ENCODE peak calls at places on chromosome 19, in ten cellular contexts. One of them, this sample, is unnamed.

GRCh38 chr19:18167011-18167410 is 6.6 kb upstream of the IFI30 start:
- DNase-seq in thoracic aorta: no peak
- DNase-seq in neural progenitor cell: no peak
- DNase-seq in heart right ventricle: no peak
- DNase-seq in nephron progenitor cell: no peak
- DNase-seq in dorsolateral prefrontal cortex: no peak
- DNase-seq in neural crest cell: no peak
- DNase-seq in endodermal cell: no peak
- DNase-seq in K562: no peak
- DNase-seq in HL-60: no peak
- DNase-seq in this sample: no peak

GRCh38 chr19:57583521-57584416 is at the start of gene ZIK1:
- DNase-seq in thoracic aorta: peak; percentile 43
- DNase-seq in neural progenitor cell: peak; percentile 99
- DNase-seq in heart right ventricle: peak; percentile 88
- DNase-seq in nephron progenitor cell: peak; percentile 84
- DNase-seq in dorsolateral prefrontal cortex: peak; percentile 90
- DNase-seq in neural crest cell: peak; percentile 82
- DNase-seq in endodermal cell: peak; percentile 98
- DNase-seq in K562: peak; percentile 63
- DNase-seq in HL-60: peak; percentile 91
- DNase-seq in this sample: peak; percentile 79

GRCh38 chr19:19464339-19465098 is 50.8 kb downstream of the TSSK6 start:
- DNase-seq in thoracic aorta: no peak
- DNase-seq in neural progenitor cell: peak; percentile 83
- DNase-seq in heart right ventricle: no peak
- DNase-seq in nephron progenitor cell: no peak
- DNase-seq in dorsolateral prefrontal cortex: no peak
- DNase-seq in neural crest cell: peak; percentile 30
- DNase-seq in endodermal cell: peak; percentile 69
- DNase-seq in K562: no peak
- DNase-seq in HL-60: no peak
- DNase-seq in this sample: no peak

GRCh38 chr19:32404213-32404938 is 1.2 kb upstream of the DPY19L3 start:
- DNase-seq in thoracic aorta: no peak
- DNase-seq in neural progenitor cell: peak; percentile 78
- DNase-seq in heart right ventricle: no peak
- DNase-seq in nephron progenitor cell: no peak
- DNase-seq in dorsolateral prefrontal cortex: no peak
- DNase-seq in neural crest cell: no peak
- DNase-seq in endodermal cell: peak; percentile 59
- DNase-seq in K562: no peak
- DNase-seq in HL-60: peak; percentile 16
- DNase-seq in this sample: no peak

GRCh38 chr19:3366761-3367571 is 583 bp downstream of the NFIC start:
- DNase-seq in thoracic aorta: no peak
- DNase-seq in neural progenitor cell: peak; percentile 65
- DNase-seq in heart right ventricle: peak; percentile 63
- DNase-seq in nephron progenitor cell: peak; percentile 35
- DNase-seq in dorsolateral prefrontal cortex: no peak
- DNase-seq in neural crest cell: no peak
- DNase-seq in endodermal cell: peak; percentile 75
- DNase-seq in K562: peak; percentile 81
- DNase-seq in HL-60: peak; percentile 74
- DNase-seq in this sample: no peak

GRCh38 chr19:47228168-47228936 is 2.6 kb downstream of the BBC3 start:
- DNase-seq in thoracic aorta: no peak
- DNase-seq in neural progenitor cell: peak; percentile 64
- DNase-seq in heart right ventricle: peak; percentile 47
- DNase-seq in nephron progenitor cell: no peak
- DNase-seq in dorsolateral prefrontal cortex: no peak
- DNase-seq in neural crest cell: no peak
- DNase-seq in endodermal cell: peak; percentile 80
- DNase-seq in K562: peak; percentile 66
- DNase-seq in HL-60: peak; percentile 46
- DNase-seq in this sample: peak; percentile 60

GRCh38 chr19:18464646-18465045 is 26.7 kb upstream of the ISYNA1 start:
- DNase-seq in thoracic aorta: peak; percentile 61
- DNase-seq in neural progenitor cell: no peak
- DNase-seq in heart right ventricle: peak; percentile 76
- DNase-seq in nephron progenitor cell: no peak
- DNase-seq in dorsolateral prefrontal cortex: peak; percentile 60
- DNase-seq in neural crest cell: no peak
- DNase-seq in endodermal cell: no peak
- DNase-seq in K562: no peak
- DNase-seq in HL-60: no peak
- DNase-seq in this sample: no peak

GRCh38 chr19:741506-742131 is 9.3 kb upstream of the MISP start:
- DNase-seq in thoracic aorta: no peak
- DNase-seq in neural progenitor cell: peak; percentile 70
- DNase-seq in heart right ventricle: no peak
- DNase-seq in nephron progenitor cell: no peak
- DNase-seq in dorsolateral prefrontal cortex: no peak
- DNase-seq in neural crest cell: no peak
- DNase-seq in endodermal cell: peak; percentile 83
- DNase-seq in K562: peak; percentile 65
- DNase-seq in HL-60: peak; percentile 42
- DNase-seq in this sample: no peak

GRCh38 chr19:47776568-47776967 is 1.9 kb upstream of the SELENOW start:
- DNase-seq in thoracic aorta: no peak
- DNase-seq in neural progenitor cell: no peak
- DNase-seq in heart right ventricle: no peak
- DNase-seq in nephron progenitor cell: no peak
- DNase-seq in dorsolateral prefrontal cortex: no peak
- DNase-seq in neural crest cell: no peak
- DNase-seq in endodermal cell: no peak
- DNase-seq in K562: no peak
- DNase-seq in HL-60: no peak
- DNase-seq in this sample: no peak

GRCh38 chr19:23461120-23461519 is 65.8 kb upstream of the ZNF91 start:
- DNase-seq in thoracic aorta: no peak
- DNase-seq in neural progenitor cell: no peak
- DNase-seq in heart right ventricle: no peak
- DNase-seq in nephron progenitor cell: no peak
- DNase-seq in dorsolateral prefrontal cortex: no peak
- DNase-seq in neural crest cell: no peak
- DNase-seq in endodermal cell: no peak
- DNase-seq in K562: no peak
- DNase-seq in HL-60: no peak
- DNase-seq in this sample: no peak

GRCh38 chr19:42282810-42283247 is 13.8 kb downstream of the CIC start:
- DNase-seq in thoracic aorta: no peak
- DNase-seq in neural progenitor cell: no peak
- DNase-seq in heart right ventricle: no peak
- DNase-seq in nephron progenitor cell: no peak
- DNase-seq in dorsolateral prefrontal cortex: no peak
- DNase-seq in neural crest cell: no peak
- DNase-seq in endodermal cell: peak; percentile 58
- DNase-seq in K562: peak; percentile 26
- DNase-seq in HL-60: no peak
- DNase-seq in this sample: peak; percentile 43

GRCh38 chr19:33933931-33934330 is 137.3 kb downstream of the KCTD15 start:
- DNase-seq in thoracic aorta: no peak
- DNase-seq in neural progenitor cell: no peak
- DNase-seq in heart right ventricle: no peak
- DNase-seq in nephron progenitor cell: no peak
- DNase-seq in dorsolateral prefrontal cortex: no peak
- DNase-seq in neural crest cell: no peak
- DNase-seq in endodermal cell: no peak
- DNase-seq in K562: no peak
- DNase-seq in HL-60: no peak
- DNase-seq in this sample: no peak

GRCh38 chr19:3343619-3344502 is 22.5 kb upstream of the NFIC start:
- DNase-seq in thoracic aorta: peak; percentile 85
- DNase-seq in neural progenitor cell: no peak
- DNase-seq in heart right ventricle: peak; percentile 76
- DNase-seq in nephron progenitor cell: no peak
- DNase-seq in dorsolateral prefrontal cortex: peak; percentile 57
- DNase-seq in neural crest cell: no peak
- DNase-seq in endodermal cell: peak; percentile 81
- DNase-seq in K562: peak; percentile 92
- DNase-seq in HL-60: peak; percentile 89
- DNase-seq in this sample: no peak

GRCh38 chr19:48417436-48417835 is 24.0 kb downstream of the GRIN2D start:
- DNase-seq in thoracic aorta: no peak
- DNase-seq in neural progenitor cell: no peak
- DNase-seq in heart right ventricle: no peak
- DNase-seq in nephron progenitor cell: no peak
- DNase-seq in dorsolateral prefrontal cortex: no peak
- DNase-seq in neural crest cell: no peak
- DNase-seq in endodermal cell: no peak
- DNase-seq in K562: no peak
- DNase-seq in HL-60: no peak
- DNase-seq in this sample: no peak

GRCh38 chr19:33997690-33998089 is 174.6 kb upstream of the LSM14A start:
- DNase-seq in thoracic aorta: no peak
- DNase-seq in neural progenitor cell: no peak
- DNase-seq in heart right ventricle: no peak
- DNase-seq in nephron progenitor cell: no peak
- DNase-seq in dorsolateral prefrontal cortex: no peak
- DNase-seq in neural crest cell: no peak
- DNase-seq in endodermal cell: no peak
- DNase-seq in K562: no peak
- DNase-seq in HL-60: no peak
- DNase-seq in this sample: no peak

DNA sequence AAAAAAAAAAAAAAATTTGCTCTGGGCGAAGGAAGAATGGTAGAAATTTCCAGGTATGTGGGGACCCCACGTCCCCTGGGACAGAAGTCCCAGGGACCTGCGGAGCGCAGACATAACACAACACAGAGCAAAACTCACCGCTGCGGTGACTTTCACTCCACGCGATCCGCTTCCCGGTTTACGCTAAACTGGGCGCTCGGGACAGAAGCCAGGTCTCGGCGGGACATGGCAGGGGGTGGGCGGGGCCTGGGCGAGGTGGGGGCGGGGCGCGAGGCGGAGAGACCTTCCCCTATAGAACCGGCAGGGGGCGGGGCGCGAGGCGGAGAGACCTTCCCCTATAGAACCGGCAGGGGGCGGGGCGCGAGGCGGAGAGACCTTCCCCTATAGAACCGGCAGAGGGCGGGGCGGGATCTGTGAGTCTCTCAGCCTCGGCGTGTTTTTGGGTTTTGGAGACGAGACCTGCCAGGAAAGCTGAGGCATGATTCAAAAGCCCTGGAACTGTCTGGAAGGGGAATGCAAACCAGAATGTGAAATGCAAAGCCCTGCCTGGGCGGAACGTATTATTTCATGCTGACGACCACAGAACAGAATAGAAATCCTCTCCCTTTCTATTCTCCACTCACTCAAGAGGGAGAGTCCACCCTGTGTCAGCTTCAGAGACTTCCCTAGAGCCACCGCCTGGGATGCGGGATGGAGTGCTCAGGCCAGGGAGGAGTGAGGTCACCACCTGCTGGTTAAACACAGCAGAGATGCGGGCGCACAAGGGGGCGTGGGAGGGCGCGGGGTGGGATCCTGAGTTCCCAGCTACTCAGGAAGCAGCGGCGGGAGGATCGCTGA is 20.2 kb upstream of the ERVV-1 start:
- DNase-seq in thoracic aorta: peak; percentile 69
- DNase-seq in neural progenitor cell: peak; percentile 96
- DNase-seq in heart right ventricle: peak; percentile 83
- DNase-seq in nephron progenitor cell: peak; percentile 90
- DNase-seq in dorsolateral prefrontal cortex: peak; percentile 47
- DNase-seq in neural crest cell: peak; percentile 83
- DNase-seq in endodermal cell: peak; percentile 91
- DNase-seq in K562: peak; percentile 88
- DNase-seq in HL-60: peak; percentile 86
- DNase-seq in this sample: peak; percentile 74
- TF ChIP-seq CTCF in thoracic aorta: peak; percentile 75
- TF ChIP-seq CTCF in neural progenitor cell: peak; percentile 72
- TF ChIP-seq CTCF in heart right ventricle: peak; percentile 77
- TF ChIP-seq CTCF in nephron progenitor cell: peak; percentile 57
- TF ChIP-seq CTCF in dorsolateral prefrontal cortex: peak; percentile 73
- TF ChIP-seq CTCF in neural crest cell: peak; percentile 87
- TF ChIP-seq CTCF in endodermal cell: peak; percentile 93
- TF ChIP-seq CTCF in K562: peak; percentile 61
- TF ChIP-seq CTCF in HL-60: peak; percentile 0
- TF ChIP-seq CTCF in this sample: peak; percentile 74

GRCh38 chr19:41263850-41264580 is at the start of gene HNRNPUL1:
- DNase-seq in thoracic aorta: peak; percentile 98
- DNase-seq in neural progenitor cell: peak; percentile 99
- DNase-seq in heart right ventricle: peak; percentile 97
- DNase-seq in nephron progenitor cell: peak; percentile 99
- DNase-seq in dorsolateral prefrontal cortex: peak; percentile 96
- DNase-seq in neural crest cell: peak; percentile 100
- DNase-seq in endodermal cell: peak; percentile 99
- DNase-seq in K562: peak; percentile 100
- DNase-seq in HL-60: peak; percentile 100
- DNase-seq in this sample: peak; percentile 99
- TF ChIP-seq CTCF in thoracic aorta: peak; percentile 13
- TF ChIP-seq CTCF in neural progenitor cell: peak; percentile 58
- TF ChIP-seq CTCF in heart right ventricle: no peak
- TF ChIP-seq CTCF in nephron progenitor cell: no peak
- TF ChIP-seq CTCF in dorsolateral prefrontal cortex: no peak
- TF ChIP-seq CTCF in neural crest cell: no peak
- TF ChIP-seq CTCF in endodermal cell: peak; percentile 58
- TF ChIP-seq CTCF in K562: peak; percentile 19
- TF ChIP-seq CTCF in HL-60: no peak
- TF ChIP-seq CTCF in this sample: peak; percentile 34

DNA sequence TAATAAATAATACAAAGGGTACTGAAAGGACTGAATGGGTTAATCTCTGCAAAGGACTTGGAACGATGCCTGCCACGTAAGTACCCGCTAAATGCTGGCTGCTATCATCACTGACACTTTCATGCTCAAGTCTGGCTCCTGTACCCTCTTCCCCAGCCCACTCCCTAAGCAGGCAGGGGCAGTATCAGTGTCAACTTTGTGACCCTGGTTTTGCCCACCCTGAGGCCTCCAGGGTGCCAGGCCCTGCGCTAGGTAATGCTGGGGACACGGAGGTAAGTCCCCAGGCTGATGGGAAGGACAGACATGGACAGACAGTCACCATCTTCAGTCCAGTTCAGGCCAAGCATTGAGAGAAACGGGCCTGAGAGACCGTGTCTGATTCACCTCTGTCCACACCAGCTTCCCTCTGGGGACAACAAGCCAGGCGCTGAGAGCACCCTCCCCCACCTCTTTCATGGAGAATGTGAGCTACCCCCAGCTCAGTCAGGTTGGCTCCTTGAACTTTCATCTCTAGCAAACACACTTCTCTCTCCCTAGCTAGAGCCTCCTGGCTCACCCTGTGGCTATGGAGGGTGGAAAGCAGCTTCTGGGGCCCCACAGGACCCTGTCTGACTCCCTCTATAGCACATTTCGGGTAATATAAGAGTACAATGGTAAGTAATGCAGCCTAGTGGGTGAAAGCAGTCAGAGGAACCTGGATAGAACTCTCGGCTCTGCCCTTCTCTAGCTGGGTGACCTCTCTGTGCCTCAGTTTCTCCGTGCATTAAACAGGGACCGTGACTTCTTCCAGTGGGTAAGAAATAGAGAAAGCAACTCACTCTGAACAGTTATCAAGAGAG is 758 bp downstream of the ETFB start:
- DNase-seq in thoracic aorta: no peak
- DNase-seq in neural progenitor cell: no peak
- DNase-seq in heart right ventricle: no peak
- DNase-seq in nephron progenitor cell: no peak
- DNase-seq in dorsolateral prefrontal cortex: no peak
- DNase-seq in neural crest cell: no peak
- DNase-seq in endodermal cell: peak; percentile 68
- DNase-seq in K562: no peak
- DNase-seq in HL-60: peak; percentile 33
- DNase-seq in this sample: no peak
- TF ChIP-seq CTCF in thoracic aorta: no peak
- TF ChIP-seq CTCF in neural progenitor cell: no peak
- TF ChIP-seq CTCF in heart right ventricle: no peak
- TF ChIP-seq CTCF in nephron progenitor cell: no peak
- TF ChIP-seq CTCF in dorsolateral prefrontal cortex: peak; percentile 23
- TF ChIP-seq CTCF in neural crest cell: no peak
- TF ChIP-seq CTCF in endodermal cell: no peak
- TF ChIP-seq CTCF in K562: peak; percentile 22
- TF ChIP-seq CTCF in HL-60: no peak
- TF ChIP-seq CTCF in this sample: no peak

GRCh38 chr19:45047188-45047797 is 8.4 kb downstream of the CLASRP start:
- DNase-seq in thoracic aorta: no peak
- DNase-seq in neural progenitor cell: no peak
- DNase-seq in heart right ventricle: no peak
- DNase-seq in nephron progenitor cell: no peak
- DNase-seq in dorsolateral prefrontal cortex: no peak
- DNase-seq in neural crest cell: no peak
- DNase-seq in endodermal cell: no peak
- DNase-seq in K562: no peak
- DNase-seq in HL-60: peak; percentile 61
- DNase-seq in this sample: no peak
- TF ChIP-seq CTCF in thoracic aorta: no peak
- TF ChIP-seq CTCF in neural progenitor cell: no peak
- TF ChIP-seq CTCF in heart right ventricle: no peak
- TF ChIP-seq CTCF in nephron progenitor cell: no peak
- TF ChIP-seq CTCF in dorsolateral prefrontal cortex: no peak
- TF ChIP-seq CTCF in neural crest cell: no peak
- TF ChIP-seq CTCF in endodermal cell: no peak
- TF ChIP-seq CTCF in K562: no peak
- TF ChIP-seq CTCF in HL-60: no peak
- TF ChIP-seq CTCF in this sample: no peak